ENCODE peak calls at places on chromosomes 4 and X, in nine cellular contexts. J, Z, H, F, I, L, B, O and X are unnamed samples.

GRCh38 chr4:53592128-53592527 is 842 bp upstream of the LNX1 start:
- DNase-seq in J (no peak), Z (no peak), H (no peak), F (no peak), I (no peak), L (no peak), B (no peak), O (no peak), X (no peak)

GRCh38 chr4:181611033-181611711 is 632.0 kb upstream of the TENM3 start:
- DNase-seq in J (no peak), Z (no peak), H (no peak), F (no peak), I (no peak), L (no peak), B (no peak), O (no peak), X (no peak)

GRCh38 chr4:25030283-25031076 is at the start of gene LGI2:
- DNase-seq in J (no peak), Z (peak), H (peak), F (peak), I (no peak), L (no peak), B (peak), O (peak), X (no peak)

GRCh38 chrX:149124526-149125108 is 380.5 kb downstream of the IDS start:
- DNase-seq in J (no peak), Z (no peak), H (no peak), F (no peak), I (no peak), L (no peak), B (no peak), O (no peak), X (no peak)

GRCh38 chrX:74015379-74016019 is 288.5 kb upstream of the ZCCHC13 start:
- DNase-seq in J (peak), Z (peak), H (peak), F (peak), I (peak), L (peak), B (peak), O (peak), X (peak)

GRCh38 chr4:108109997-108110416 is 58.7 kb downstream of the LEF1 start:
- DNase-seq in J (no peak), Z (no peak), H (no peak), F (peak), I (no peak), L (no peak), B (no peak), O (no peak), X (no peak)

GRCh38 chrX:48083212-48083611 is 11.8 kb upstream of the ZNF630 start:
- DNase-seq in J (peak), Z (no peak), H (no peak), F (peak), I (peak), L (peak), B (peak), O (no peak), X (peak)

GRCh38 chrX:47078129-47079043 is at the start of gene RGN:
- DNase-seq in J (no peak), Z (peak), H (peak), F (no peak), I (no peak), L (no peak), B (peak), O (no peak), X (peak)

GRCh38 chrX:70878925-70879324 is 29.6 kb downstream of the TEX11 start:
- DNase-seq in J (no peak), Z (no peak), H (no peak), F (peak), I (no peak), L (no peak), B (no peak), O (no peak), X (no peak)

GRCh38 chr4:81747242-81747930 is 275.7 kb upstream of the RASGEF1B start:
- DNase-seq in J (no peak), Z (no peak), H (no peak), F (peak), I (no peak), L (no peak), B (no peak), O (no peak), X (no peak)

GRCh38 chr4:153488006-153488718 is 22.0 kb downstream of the TMEM131L start:
- DNase-seq in J (peak), Z (peak), H (no peak), F (no peak), I (peak), L (peak), B (no peak), O (no peak), X (no peak)

GRCh38 chr4:2247128-2248043 is 5.5 kb upstream of the HAUS3 start:
- DNase-seq in J (no peak), Z (peak), H (no peak), F (no peak), I (no peak), L (peak), B (no peak), O (peak), X (no peak)

GRCh38 chrX:18885317-18886004 is 98.5 kb downstream of the PHKA2 start:
- DNase-seq in J (no peak), Z (no peak), H (no peak), F (peak), I (no peak), L (no peak), B (no peak), O (no peak), X (no peak)

GRCh38 chr4:138650917-138651564 is 364.5 kb upstream of the NOCT start:
- DNase-seq in J (no peak), Z (no peak), H (no peak), F (no peak), I (no peak), L (no peak), B (no peak), O (no peak), X (peak)

GRCh38 chrX:37350034-37350365 is 836 bp downstream of the PRRG1 start:
- DNase-seq in J (no peak), Z (no peak), H (no peak), F (no peak), I (no peak), L (no peak), B (no peak), O (no peak), X (no peak)

GRCh38 chr4:96407651-96408342 is 567.9 kb downstream of the PDHA2 start:
- DNase-seq in J (no peak), Z (no peak), H (no peak), F (no peak), I (no peak), L (no peak), B (peak), O (no peak), X (no peak)

GRCh38 chr4:155735506-155735905 is 23.3 kb upstream of the GUCY1B1 start:
- DNase-seq in J (no peak), Z (no peak), H (no peak), F (no peak), I (no peak), L (no peak), B (no peak), O (no peak), X (peak)

GRCh38 chrX:6228720-6229119 is at the start of gene NLGN4X:
- DNase-seq in J (no peak), Z (no peak), H (no peak), F (no peak), I (no peak), L (no peak), B (peak), O (no peak), X (no peak)

GRCh38 chr4:145069361-145069760 is 28.6 kb downstream of the ANAPC10 start:
- DNase-seq in J (no peak), Z (no peak), H (no peak), F (no peak), I (no peak), L (no peak), B (no peak), O (no peak), X (peak)

GRCh38 chrX:40088299-40088625 is 9.5 kb downstream of the BCOR start:
- DNase-seq in J (no peak), Z (no peak), H (no peak), F (no peak), I (no peak), L (no peak), B (no peak), O (no peak), X (no peak)

GRCh38 chr4:54233128-54233696 is 4.1 kb downstream of the PDGFRA start:
- DNase-seq in J (peak), Z (peak), H (peak), F (peak), I (peak), L (peak), B (peak), O (peak), X (peak)